ENCODE peak calls at places on chromosomes 16 and 17, in ten cellular contexts. X is AG09319; P is thyroid gland; L is stimulated activated CD8-positive, alpha-beta memory T cell treated with anti-CD3 and anti-CD28 coated beads, Interleukin-7, amount 100 ng/mL, for 1 hour; Y is GM04504; Z is anterior cingulate cortex; D is choroid plexus epithelial cell; O is T-helper 9 cell; U is A172; H is Kasumi-1. M is an unnamed sample.
A peak's percentile ranks its signal among the peaks of the same experiment; 100 is the strongest.

GRCh38 chr16:77298638-77299360 is 99.6 kb downstream of the SYCE1L start:
- DNase-seq in P (peak; percentile 64), D (peak; percentile 96), X (peak; percentile 68), U (peak; percentile 96), Y (peak; percentile 91), O (no peak), L (no peak), H (no peak), Z (no peak), M (peak; percentile 51)

GRCh38 chr16:88326611-88327485 is 55.9 kb upstream of the ZNF469 start:
- DNase-seq in Z (no peak), Y (no peak), D (peak; percentile 41), L (no peak), P (no peak), O (no peak), X (no peak), H (no peak), U (no peak), M (no peak)

GRCh38 chr17:81210868-81211267 is 11.9 kb downstream of the CEP131 start:
- DNase-seq in D (peak; percentile 42), L (no peak), X (no peak), O (no peak), Z (no peak), Y (no peak), U (no peak), P (no peak), H (no peak), M (no peak)

GRCh38 chr16:66606000-66606751 is 1.7 kb downstream of the CMTM3 start:
- DNase-seq in Z (no peak), X (no peak), D (no peak), O (no peak), L (no peak), H (peak; percentile 29), Y (no peak), U (peak; percentile 49), P (no peak), M (no peak)

GRCh38 chr17:4708436-4708835 is 2.0 kb upstream of the ARRB2 start:
- DNase-seq in D (no peak), H (no peak), X (no peak), Y (no peak), U (peak; percentile 28), L (no peak), P (peak; percentile 13), Z (peak; percentile 19), O (no peak), M (no peak)

GRCh38 chr16:68473358-68474064 is 25.2 kb upstream of the SMPD3 start:
- DNase-seq in L (no peak), P (peak; percentile 79), D (no peak), Y (no peak), Z (no peak), H (peak; percentile 33), X (no peak), O (no peak), U (no peak), M (no peak)

GRCh38 chr17:61757168-61757567 is 106.2 kb downstream of the BRIP1 start:
- DNase-seq in H (no peak), L (no peak), O (no peak), Z (no peak), Y (no peak), U (no peak), X (no peak), D (no peak), P (no peak), M (no peak)

GRCh38 chr17:47687748-47688147 is 6.2 kb upstream of the TBKBP1 start:
- DNase-seq in L (no peak), D (peak; percentile 58), Y (no peak), H (no peak), U (peak; percentile 20), O (no peak), X (no peak), Z (peak; percentile 63), P (no peak), M (no peak)

GRCh38 chr17:50139950-50140885 is 10.3 kb upstream of the SAMD14 start:
- DNase-seq in O (peak; percentile 79), D (peak; percentile 88), U (peak; percentile 78), H (peak; percentile 91), Z (peak; percentile 82), Y (no peak), L (no peak), P (peak; percentile 66), X (no peak), M (no peak)

GRCh38 chr16:69709456-69710084 is 16.8 kb downstream of the NQO1 start:
- DNase-seq in L (no peak), Z (no peak), P (no peak), H (peak; percentile 79), U (peak; percentile 79), D (peak; percentile 81), X (no peak), Y (no peak), O (no peak), M (peak; percentile 45)

GRCh38 chr16:85384831-85385462 is 228.2 kb upstream of the GSE1 start:
- DNase-seq in D (no peak), X (no peak), L (no peak), H (no peak), P (no peak), U (no peak), Z (no peak), O (no peak), Y (no peak), M (peak; percentile 73)

GRCh38 chr16:11602321-11602720 is 15.6 kb upstream of the LITAF start:
- DNase-seq in D (no peak), O (no peak), Y (no peak), H (no peak), L (no peak), X (no peak), U (no peak), P (no peak), Z (no peak), M (no peak)